ENCODE peak calls at places on chromosome 3, in six cellular contexts. F, N, G, J, I and T are unnamed samples.

GRCh38 chr3:161273589-161274218 is 52.6 kb downstream of the NMD3 start:
- DNase-seq in G (no peak), N (no peak), F (no peak), J (peak; percentile 75), I (peak; percentile 69), T (peak; percentile 52)

GRCh38 chr3:106560451-106560966 is 691.7 kb upstream of the CBLB start:
- DNase-seq in F (no peak), J (peak; percentile 89), I (no peak), N (no peak), G (no peak), T (peak; percentile 71)

GRCh38 chr3:5787863-5788488 is 600.5 kb downstream of the EDEM1 start:
- DNase-seq in I (no peak), J (no peak), G (no peak), F (peak; percentile 35), N (peak; percentile 6), T (no peak)

GRCh38 chr3:193875601-193876321 is 260.2 kb upstream of the HES1 start:
- DNase-seq in J (no peak), N (no peak), I (no peak), G (no peak), F (no peak), T (no peak)

GRCh38 chr3:171967932-171968678 is 71.3 kb upstream of the FNDC3B start:
- DNase-seq in I (no peak), G (no peak), J (peak; percentile 91), N (no peak), F (no peak), T (peak; percentile 85)

GRCh38 chr3:196778755-196779154 is 39.1 kb downstream of the PAK2 start:
- DNase-seq in F (no peak), I (no peak), G (no peak), J (peak; percentile 61), N (no peak), T (peak; percentile 74)

GRCh38 chr3:127970966-127971592 is 56.0 kb downstream of the KBTBD12 start:
- DNase-seq in G (no peak), F (peak; percentile 13), J (peak; percentile 75), I (peak; percentile 82), N (peak; percentile 10), T (peak; percentile 60)

GRCh38 chr3:186807231-186807630 is 949 bp upstream of the RFC4 start:
- DNase-seq in G (no peak), N (no peak), F (no peak), I (no peak), J (no peak), T (no peak)

GRCh38 chr3:149277338-149277813 is 55.7 kb upstream of the CP start:
- DNase-seq in J (peak; percentile 83), I (no peak), G (peak; percentile 49), F (no peak), N (no peak), T (peak; percentile 84)

GRCh38 chr3:141482250-141482937 is 4.4 kb upstream of the RASA2 start:
- DNase-seq in N (no peak), J (peak; percentile 85), G (peak; percentile 12), I (no peak), F (no peak), T (peak; percentile 81)

GRCh38 chr3:126543457-126544090 is 15.2 kb downstream of the C3orf22 start:
- DNase-seq in G (no peak), F (no peak), I (no peak), J (no peak), N (no peak), T (no peak)

GRCh38 chr3:186340211-186340610 is 21.8 kb downstream of the DGKG start:
- DNase-seq in J (no peak), N (no peak), F (no peak), G (no peak), I (no peak), T (no peak)

GRCh38 chr3:45676248-45677044 is 12.8 kb upstream of the SACM1L start:
- DNase-seq in J (no peak), I (no peak), N (no peak), G (no peak), F (no peak), T (no peak)

GRCh38 chr3:39501982-39502837 is 34.7 kb downstream of the MOBP start:
- DNase-seq in J (no peak), F (no peak), I (peak; percentile 33), G (no peak), N (no peak), T (no peak)

GRCh38 chr3:141788147-141788546 is 24.9 kb downstream of the GRK7 start:
- DNase-seq in N (no peak), I (no peak), F (no peak), J (no peak), G (no peak), T (no peak)

GRCh38 chr3:127065561-127066270 is 82.8 kb downstream of the PLXNA1 start:
- DNase-seq in I (no peak), N (no peak), F (no peak), G (no peak), J (no peak), T (no peak)

GRCh38 chr3:188061133-188061532 is 92.8 kb upstream of the LPP start:
- DNase-seq in I (no peak), J (peak; percentile 79), G (no peak), F (no peak), N (no peak), T (peak; percentile 64)

GRCh38 chr3:31758342-31758741 is 222.7 kb downstream of the OSBPL10 start:
- DNase-seq in F (no peak), I (no peak), J (no peak), N (no peak), G (no peak), T (no peak)

GRCh38 chr3:85360742-85361387 is 402.1 kb downstream of the CADM2 start:
- DNase-seq in G (peak; percentile 36), F (peak; percentile 76), I (peak; percentile 45), N (peak; percentile 64), J (peak; percentile 77), T (peak; percentile 9)

GRCh38 chr3:40810813-40811212 is 286.1 kb downstream of the ZNF621 start:
- DNase-seq in G (no peak), F (no peak), N (no peak), J (no peak), I (no peak), T (no peak)

GRCh38 chr3:184255291-184256039 is 5.9 kb downstream of the CAMK2N2 start:
- DNase-seq in F (no peak), I (no peak), N (no peak), G (no peak), J (no peak), T (no peak)

GRCh38 chr3:106014518-106014917 is 145.7 kb upstream of the CBLB start:
- DNase-seq in I (no peak), G (no peak), N (no peak), J (no peak), F (no peak), T (no peak)